ENCODE peak calls at places on chromosomes 3 and 15, in six cellular contexts. E is IMR-90, V is neuronal stem cell, U is mesenchymal stem cell, G is H1, K is trophoblast cell. W is an unnamed sample.

GRCh38 chr3:126406389-126407296 is 11.9 kb downstream of the CFAP100 start:
- DNase-seq in G (no peak), V (no peak), U (no peak), E (no peak), K (no peak), W (no peak)

GRCh38 chr3:142566096-142566495 is 12.4 kb downstream of the ATR start:
- DNase-seq in U (no peak), E (no peak), G (no peak), V (no peak), K (no peak), W (no peak)

GRCh38 chr3:121018917-121019321 is 110.9 kb downstream of the STXBP5L start:
- DNase-seq in V (no peak), K (no peak), U (no peak), G (no peak), E (no peak), W (peak)

GRCh38 chr3:138336454-138336853 is 6.8 kb upstream of the NME9 start:
- DNase-seq in U (no peak), G (no peak), V (no peak), E (no peak), K (no peak), W (no peak)

GRCh38 chr3:112002458-112002971 is 3.8 kb downstream of the TAGLN3 start:
- DNase-seq in E (peak), G (no peak), U (no peak), V (no peak), K (no peak), W (no peak)

GRCh38 chr3:154334973-154335420 is 10.7 kb upstream of the DHX36 start:
- DNase-seq in G (no peak), E (peak), K (peak), U (peak), V (no peak), W (no peak)

GRCh38 chr3:25820816-25821486 is 31.1 kb downstream of the OXSM start:
- DNase-seq in U (no peak), K (no peak), V (no peak), E (no peak), G (no peak), W (no peak)

GRCh38 chr15:25931846-25932245 is 68.7 kb upstream of the ATP10A start:
- DNase-seq in E (peak), K (no peak), V (no peak), U (no peak), G (no peak), W (no peak)

GRCh38 chr15:98671060-98672008 is 23.0 kb downstream of the IGF1R start:
- DNase-seq in U (peak), E (peak), K (peak), V (no peak), G (peak), W (peak)

GRCh38 chr3:17077614-17078013 is 192.9 kb downstream of the PLCL2 start:
- DNase-seq in V (no peak), E (no peak), G (no peak), U (no peak), K (no peak), W (no peak)

GRCh38 chr3:53134631-53135232 is 4.5 kb upstream of the RFT1 start:
- DNase-seq in K (peak), G (peak), V (no peak), U (peak), E (peak), W (peak)

GRCh38 chr15:66751579-66751978 is 49.5 kb downstream of the SMAD6 start:
- DNase-seq in K (no peak), G (no peak), V (no peak), U (no peak), E (no peak), W (no peak)

GRCh38 chr3:42600958-42601675 is 631 bp downstream of the NKTR start:
- DNase-seq in K (peak), G (peak), E (peak), U (peak), V (no peak), W (peak)

GRCh38 chr3:181880339-181880738 is 168.6 kb downstream of the SOX2 start:
- DNase-seq in K (no peak), U (no peak), E (no peak), G (no peak), V (peak), W (no peak)

GRCh38 chr3:111594781-111595180 is 365 bp downstream of the ZBED2 start:
- DNase-seq in V (no peak), E (no peak), K (no peak), U (no peak), G (no peak), W (no peak)

GRCh38 chr3:117035785-117036184 is 326.2 kb downstream of the TUSC7 start:
- DNase-seq in G (no peak), E (peak), U (peak), V (no peak), K (no peak), W (peak)

GRCh38 chr15:59367022-59367451 is 5.6 kb downstream of the MYO1E start:
- DNase-seq in K (peak), V (no peak), E (no peak), U (no peak), G (no peak), W (no peak)

GRCh38 chr15:62250176-62250575 is 85.1 kb upstream of the C2CD4B start:
- DNase-seq in K (no peak), V (no peak), U (no peak), G (no peak), E (no peak), W (no peak)

GRCh38 chr3:109188726-109189125 is 52.2 kb downstream of the C3orf85 start:
- DNase-seq in V (no peak), E (no peak), G (no peak), U (no peak), K (no peak), W (no peak)

GRCh38 chr3:43405888-43406636 is 119.7 kb downstream of the SNRK start:
- DNase-seq in G (no peak), K (no peak), E (peak), V (no peak), U (peak), W (no peak)

GRCh38 chr3:153599685-153600084 is 437.7 kb downstream of the RAP2B start:
- DNase-seq in U (peak), G (no peak), E (peak), V (no peak), K (peak), W (no peak)

GRCh38 chr15:92819312-92820232 is 80.6 kb upstream of the CHD2 start:
- DNase-seq in U (peak), E (no peak), G (no peak), K (peak), V (no peak), W (no peak)

GRCh38 chr3:146540236-146540635 is 4.2 kb downstream of the PLSCR1 start:
- DNase-seq in K (no peak), V (no peak), E (no peak), G (no peak), U (no peak), W (no peak)

GRCh38 chr3:124420392-124420791 is 309.9 kb upstream of the UMPS start:
- DNase-seq in V (no peak), E (no peak), G (no peak), U (no peak), K (no peak), W (no peak)

GRCh38 chr3:64621726-64622400 is 65.9 kb downstream of the ADAMTS9 start:
- DNase-seq in K (no peak), G (no peak), U (no peak), V (no peak), E (no peak), W (no peak)

GRCh38 chr3:177777699-177778098 is 580.4 kb upstream of the TBL1XR1 start:
- DNase-seq in U (peak), V (peak), K (peak), G (no peak), E (peak), W (peak)

GRCh38 chr3:57354768-57355167 is 62.3 kb upstream of the ASB14 start:
- DNase-seq in E (no peak), K (no peak), V (no peak), U (no peak), G (no peak), W (no peak)

GRCh38 chr3:12312010-12312409 is 23.1 kb downstream of the PPARG start:
- DNase-seq in K (no peak), E (no peak), G (no peak), U (no peak), V (no peak), W (no peak)

GRCh38 chr3:196050597-196050996 is 31.3 kb downstream of the TFRC start:
- DNase-seq in K (no peak), E (no peak), V (no peak), U (no peak), G (no peak), W (no peak)

GRCh38 chr3:109887293-109887692 is 549.9 kb upstream of the DPPA4 start:
- DNase-seq in K (no peak), V (no peak), U (no peak), E (no peak), G (no peak), W (no peak)

GRCh38 chr3:38343797-38344594 is 2.6 kb upstream of the XYLB start:
- DNase-seq in G (no peak), K (no peak), U (no peak), E (no peak), V (no peak), W (no peak)

GRCh38 chr15:62895139-62895866 is 147.2 kb upstream of the TPM1 start:
- DNase-seq in E (peak), V (no peak), K (peak), U (peak), G (no peak), W (no peak)

GRCh38 chr3:106699093-106699492 is 678.1 kb upstream of the CCDC54 start:
- DNase-seq in U (no peak), V (peak), K (no peak), G (no peak), E (no peak), W (no peak)

GRCh38 chr15:91908401-91908800 is 54.9 kb downstream of the SLCO3A1 start:
- DNase-seq in V (no peak), U (peak), K (no peak), G (no peak), E (peak), W (no peak)

DNA sequence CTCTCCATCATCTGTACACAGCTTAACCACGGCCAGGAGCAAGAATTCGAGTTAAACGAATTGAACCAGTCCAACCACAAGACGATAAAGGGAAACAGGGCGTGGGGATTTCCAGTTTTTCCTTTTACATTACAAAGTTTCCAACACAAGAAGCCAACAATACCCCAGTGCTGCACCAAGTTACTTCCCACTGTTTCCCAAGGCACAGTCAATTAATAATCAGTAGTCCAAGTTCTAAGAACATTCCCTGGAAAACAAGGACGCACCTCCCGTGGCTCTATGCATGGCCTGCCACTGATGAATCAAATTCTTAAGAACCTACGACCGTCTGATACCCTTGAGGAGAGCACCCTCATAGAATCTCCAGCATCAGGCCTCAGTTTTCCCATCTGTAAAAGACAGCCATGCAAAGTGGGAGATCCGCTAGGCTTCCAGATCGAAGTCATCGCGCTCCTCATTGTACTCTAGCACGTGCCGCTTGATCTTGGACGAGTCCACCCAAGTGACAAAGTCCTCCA is 774 bp downstream of the IMP3 start:
- DNase-seq in U (peak), E (no peak), G (no peak), V (no peak), K (peak), W (no peak)
- H2AK5ac ChIP-seq in U (peak), E (peak), G (peak), V (peak), K (peak), W (no peak)

GRCh38 chr15:75639709-75640482 is at the start of gene IMP3:
- DNase-seq in G (peak), E (peak), U (peak), V (peak), K (peak), W (peak)
- H3K14ac ChIP-seq in G (no peak), E (peak), U (peak), V (peak), K (peak), W (peak)

GRCh38 chr15:65418596-65418995 is 4.2 kb downstream of the IGDCC4 start:
- DNase-seq in G (no peak), K (no peak), V (no peak), U (no peak), E (no peak), W (no peak)

GRCh38 chr15:65413760-65414144 is 9.0 kb downstream of the IGDCC4 start:
- DNase-seq in E (no peak), K (no peak), G (no peak), U (no peak), V (no peak), W (no peak)

GRCh38 chr15:65413051-65413759 is 9.5 kb downstream of the IGDCC4 start:
- DNase-seq in V (no peak), U (no peak), G (no peak), E (no peak), K (no peak), W (no peak)

GRCh38 chr15:65414841-65415621 is 7.7 kb downstream of the IGDCC4 start:
- DNase-seq in V (peak), U (peak), E (peak), G (peak), K (no peak), W (peak)

GRCh38 chr15:65416845-65417416 is 5.8 kb downstream of the IGDCC4 start:
- DNase-seq in K (no peak), G (no peak), U (peak), E (peak), V (peak), W (peak)
- H2AK5ac ChIP-seq in K (no peak), G (peak), U (peak), E (peak), V (peak), W (no peak)

DNA sequence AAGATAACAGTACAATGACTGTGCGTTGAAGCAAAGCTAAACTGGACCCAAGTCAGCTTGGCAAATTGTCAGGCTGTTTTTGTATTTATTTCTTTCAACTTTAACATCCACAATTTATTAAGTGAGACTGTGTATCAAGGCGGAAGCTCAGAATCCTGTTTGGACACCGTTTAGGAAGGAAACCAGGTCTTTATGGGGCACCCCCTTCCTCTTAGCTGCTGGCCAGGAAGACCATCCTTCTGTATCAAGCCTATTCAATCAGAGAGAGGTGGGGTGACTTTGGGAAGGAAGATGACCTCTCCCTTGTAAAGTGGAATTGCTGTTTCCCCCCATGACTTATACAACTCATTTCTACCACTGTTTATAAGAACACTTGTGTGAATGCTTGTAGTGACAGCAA is 166.0 kb downstream of the MCTP2 start:
- DNase-seq in K (no peak), V (no peak), U (no peak), E (no peak), G (no peak), W (no peak)
- H3K14ac ChIP-seq in K (no peak), V (no peak), U (no peak), E (no peak), G (no peak), W (no peak)

DNA sequence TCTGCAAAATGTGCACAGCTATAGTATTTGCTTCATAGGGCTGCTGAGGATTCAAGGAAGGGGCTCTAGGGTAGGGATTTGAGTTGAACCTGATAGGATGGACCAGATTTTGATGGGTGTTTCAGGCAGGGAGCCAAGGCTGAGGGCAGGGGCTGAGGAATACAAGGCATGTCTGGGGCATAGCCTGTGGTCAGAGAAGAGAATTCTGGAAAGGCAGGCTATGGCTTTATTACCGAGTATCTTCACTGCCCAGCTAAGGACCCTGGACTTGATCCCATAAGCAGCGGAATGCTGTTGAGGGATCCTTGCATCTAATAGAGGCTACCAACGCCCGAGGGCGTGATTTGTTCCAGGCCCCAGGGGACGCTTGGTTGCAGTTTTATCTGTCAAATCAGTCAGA is 193.0 kb upstream of the TLE3 start:
- DNase-seq in V (no peak), K (no peak), E (no peak), U (no peak), G (no peak), W (no peak)
- H2AK5ac ChIP-seq in V (no peak), K (peak), E (no peak), U (no peak), G (no peak), W (no peak)

DNA sequence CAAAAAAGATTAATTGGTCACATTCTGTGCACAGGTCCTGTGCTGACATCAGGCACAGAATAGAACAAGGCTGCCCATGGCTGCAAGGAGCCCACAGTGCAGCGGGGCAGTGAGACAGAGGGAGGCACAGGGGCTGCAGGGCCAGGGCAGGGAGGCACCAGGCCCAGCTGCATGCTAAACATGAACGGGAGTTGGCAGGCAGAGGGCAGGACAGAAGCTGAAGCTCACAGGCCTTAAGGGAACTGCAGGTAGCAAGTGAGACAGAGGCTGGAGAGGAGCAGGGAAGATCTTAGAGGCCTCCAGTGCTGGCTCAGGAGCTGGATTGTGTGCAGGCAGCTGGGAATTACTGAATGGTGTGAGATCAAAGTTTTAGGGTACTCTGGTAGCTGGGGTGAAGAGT is 26.2 kb downstream of the IDH3A start:
- DNase-seq in V (no peak), U (no peak), E (no peak), K (no peak), G (no peak), W (no peak)
- H3K14ac ChIP-seq in V (no peak), U (no peak), E (no peak), K (no peak), G (no peak), W (no peak)

GRCh38 chr15:45635191-45635638 is 386 bp downstream of the SQOR start:
- DNase-seq in V (peak), U (peak), K (no peak), G (no peak), E (no peak), W (peak)
- H2AK5ac ChIP-seq in V (no peak), U (no peak), K (no peak), G (no peak), E (no peak), W (no peak)

GRCh38 chr3:50570508-50571279 is 1.4 kb downstream of the HEMK1 start:
- DNase-seq in U (no peak), E (no peak), G (no peak), K (no peak), V (no peak), W (no peak)
- H3K14ac ChIP-seq in U (no peak), E (peak), G (no peak), K (no peak), V (no peak), W (no peak)

GRCh38 chr3:188156051-188156450 is 2.1 kb downstream of the LPP start:
- DNase-seq in G (no peak), K (no peak), V (no peak), E (no peak), U (no peak), W (no peak)

GRCh38 chr3:188153498-188153948 is 434 bp upstream of the LPP start:
- DNase-seq in E (peak), U (peak), K (peak), V (peak), G (peak), W (peak)

GRCh38 chr3:188152660-188153497 is 1.1 kb upstream of the LPP start:
- DNase-seq in G (peak), K (peak), V (peak), U (peak), E (peak), W (peak)

GRCh38 chr3:188154758-188155574 is 1.0 kb downstream of the LPP start:
- DNase-seq in E (peak), K (no peak), V (no peak), G (no peak), U (peak), W (no peak)

DNA sequence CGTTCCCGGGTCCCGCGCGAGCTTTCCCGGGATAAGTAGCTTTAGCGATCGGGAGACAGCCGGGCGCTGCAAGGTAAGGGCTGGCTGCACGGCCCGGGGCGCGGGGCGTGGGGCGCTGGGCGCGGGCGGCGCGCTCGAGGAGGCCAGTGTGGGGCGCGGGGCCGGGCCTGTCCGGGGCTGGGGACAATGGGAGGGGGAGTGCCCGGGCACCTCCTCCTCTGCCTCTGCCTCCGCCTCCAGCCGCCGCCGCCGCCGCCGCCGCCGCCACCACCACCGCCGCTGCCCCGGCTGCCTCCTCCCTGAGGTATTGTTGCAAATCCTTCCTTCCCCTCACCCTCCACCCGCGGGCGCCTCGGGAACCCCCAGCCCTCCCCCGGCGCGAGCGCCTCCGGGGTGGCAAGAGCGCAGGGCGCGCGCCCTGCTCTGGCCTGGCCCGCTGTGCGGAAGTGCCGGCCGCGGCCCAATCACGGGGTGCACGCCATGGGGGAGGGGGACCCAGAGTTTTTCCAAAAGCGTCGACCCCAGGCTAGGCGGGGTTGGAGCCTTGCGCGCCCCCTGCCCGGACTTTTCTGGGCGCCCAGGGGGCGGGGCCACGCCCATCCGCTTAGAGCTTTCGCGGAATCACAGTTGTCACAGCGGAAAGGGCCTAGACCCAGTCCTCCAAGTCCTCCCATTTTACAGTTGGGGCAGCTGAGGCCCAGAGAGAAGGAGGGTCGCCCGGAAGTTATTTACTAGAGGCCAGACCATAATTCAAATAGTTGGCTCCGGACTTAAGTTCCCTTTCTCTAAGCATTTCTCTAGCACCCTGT is at the start of gene LPP:
- DNase-seq in V (peak), G (peak), E (peak), U (peak), K (peak), W (peak)
- H2AK5ac ChIP-seq in V (no peak), G (peak), E (peak), U (peak), K (peak), W (no peak)

GRCh38 chr15:89808160-89808870 is 6.3 kb downstream of the ANPEP start:
- DNase-seq in E (no peak), V (no peak), K (peak), U (no peak), G (no peak), W (no peak)

GRCh38 chr15:89806565-89807550 is 7.8 kb downstream of the ANPEP start:
- DNase-seq in V (no peak), K (no peak), G (no peak), E (no peak), U (no peak), W (no peak)

GRCh38 chr15:89806217-89806564 is 8.5 kb downstream of the ANPEP start:
- DNase-seq in K (no peak), U (no peak), G (no peak), V (no peak), E (no peak), W (no peak)

GRCh38 chr15:89809093-89809786 is 5.4 kb downstream of the ANPEP start:
- DNase-seq in G (no peak), E (peak), U (no peak), K (no peak), V (no peak), W (no peak)

GRCh38 chr15:89807689-89808088 is 7.0 kb downstream of the ANPEP start:
- DNase-seq in U (no peak), V (no peak), E (no peak), G (no peak), K (no peak), W (no peak)
- H3K14ac ChIP-seq in U (no peak), V (peak), E (no peak), G (no peak), K (no peak), W (no peak)

W was measured in H9.